ENCODE peak calls at places on chromosome 10, in eight cellular contexts. B, L, H, E, J, C, G and K are unnamed samples. For H3K4me1, the result is how much of the 10 kb centered on the place peaks cover.

GRCh38 chr10:117370205-117370604 is 5.0 kb downstream of the PDZD8 start:
- DNase-seq in B (peak), L (no peak), H (no peak), E (no peak), J (no peak), C (no peak), G (no peak), K (no peak)

GRCh38 chr10:101030492-101031127 is 319 bp downstream of the PDZD7 start:
- DNase-seq in B (no peak), L (no peak), H (no peak), E (no peak), J (no peak), C (no peak), G (peak), K (no peak)

GRCh38 chr10:36358736-36359135 is 716.6 kb upstream of the FZD8 start:
- DNase-seq in B (no peak), L (no peak), H (no peak), E (no peak), J (no peak), C (no peak), G (no peak), K (no peak)

GRCh38 chr10:110802090-110802489 is 69.6 kb upstream of the PDCD4 start:
- DNase-seq in B (no peak), L (no peak), H (no peak), E (no peak), J (no peak), C (no peak), G (no peak), K (no peak)

GRCh38 chr10:96244354-96244753 is 27.0 kb downstream of the BLNK start:
- DNase-seq in B (no peak), L (peak), H (no peak), E (no peak), J (no peak), C (no peak), G (no peak), K (no peak)

GRCh38 chr10:63005246-63005645 is 127.9 kb upstream of the NRBF2 start:
- DNase-seq in B (no peak), L (no peak), H (no peak), E (no peak), J (no peak), C (no peak), G (no peak), K (no peak)

GRCh38 chr10:22655312-22655973 is 58.9 kb downstream of the PIP4K2A start:
- DNase-seq in B (no peak), L (no peak), H (no peak), E (no peak), J (peak), C (peak), G (no peak), K (peak)

GRCh38 chr10:89773081-89773480 is 71.7 kb downstream of the KIF20B start:
- DNase-seq in B (no peak), L (no peak), H (no peak), E (no peak), J (no peak), C (no peak), G (no peak), K (no peak)

GRCh38 chr10:3702569-3702968 is 82.4 kb downstream of the KLF6 start:
- DNase-seq in B (no peak), L (no peak), H (no peak), E (no peak), J (no peak), C (no peak), G (no peak), K (no peak)

GRCh38 chr10:118020365-118020764 is 26.4 kb downstream of the RAB11FIP2 start:
- DNase-seq in B (no peak), L (no peak), H (no peak), E (no peak), J (no peak), C (no peak), G (peak), K (no peak)

GRCh38 chr10:92830478-92831389 is 17.6 kb upstream of the EXOC6 start:
- DNase-seq in B (no peak), L (peak), H (no peak), E (no peak), J (no peak), C (no peak), G (no peak), K (peak)

GRCh38 chr10:103040424-103040823 is 122.3 kb downstream of the CNNM2 start:
- DNase-seq in B (no peak), L (no peak), H (no peak), E (no peak), J (no peak), C (no peak), G (no peak), K (no peak)

GRCh38 chr10:43258032-43258921 is 8.6 kb downstream of the RASGEF1A start:
- DNase-seq in B (no peak), L (no peak), H (no peak), E (no peak), J (no peak), C (no peak), G (no peak), K (no peak)

DNA sequence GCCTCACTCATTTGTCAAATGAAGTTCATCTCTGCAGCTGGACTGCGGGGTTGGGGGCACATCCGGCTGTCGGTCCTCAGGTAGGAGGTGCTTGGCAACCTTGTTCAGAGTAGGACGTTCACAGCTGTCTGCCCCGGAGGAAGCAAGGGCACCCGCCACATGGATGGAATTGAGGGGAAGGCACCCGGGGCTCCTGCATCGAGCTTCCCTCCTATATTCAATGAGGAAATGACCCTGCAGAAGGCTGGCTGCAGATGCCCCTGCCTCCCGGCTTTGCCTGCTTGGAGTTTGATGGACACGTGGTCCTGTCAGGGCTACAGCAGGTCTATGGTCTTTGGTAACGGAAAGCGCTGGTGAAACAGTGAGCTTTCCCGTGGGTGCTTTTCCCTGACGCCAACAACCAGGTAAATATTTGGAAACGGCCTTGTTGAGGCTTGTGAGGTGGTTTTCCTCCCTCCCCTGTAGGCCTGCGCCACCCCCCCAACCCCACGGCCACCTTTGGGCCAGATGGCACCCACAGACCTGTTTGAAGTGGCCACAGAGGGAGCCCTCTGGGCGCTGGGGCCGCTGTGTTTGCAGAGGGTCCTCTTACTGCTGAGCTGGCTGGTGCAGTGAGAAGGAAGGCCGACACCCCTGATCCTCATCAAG is 32.9 kb downstream of the HTRA1 start:
- DNase-seq in B (no peak), L (no peak), H (no peak), E (peak), J (no peak), C (no peak), G (no peak), K (no peak)
- H3K4me1 ChIP-seq in B (under half), L (under half), H (under half), E (under half), J (under half), C (under half), G (under half), K (under half)

GRCh38 chr10:124074471-124075109 is 18.8 kb downstream of the CHST15 start:
- DNase-seq in B (no peak), L (peak), H (no peak), E (no peak), J (no peak), C (no peak), G (no peak), K (peak)

GRCh38 chr10:124077216-124077615 is 16.2 kb downstream of the CHST15 start:
- DNase-seq in B (no peak), L (no peak), H (no peak), E (no peak), J (no peak), C (no peak), G (no peak), K (no peak)

GRCh38 chr10:124073642-124074377 is 19.6 kb downstream of the CHST15 start:
- DNase-seq in B (no peak), L (peak), H (no peak), E (no peak), J (no peak), C (no peak), G (no peak), K (no peak)

GRCh38 chr10:124076334-124076733 is 17.1 kb downstream of the CHST15 start:
- DNase-seq in B (no peak), L (no peak), H (no peak), E (no peak), J (no peak), C (no peak), G (no peak), K (no peak)

DNA sequence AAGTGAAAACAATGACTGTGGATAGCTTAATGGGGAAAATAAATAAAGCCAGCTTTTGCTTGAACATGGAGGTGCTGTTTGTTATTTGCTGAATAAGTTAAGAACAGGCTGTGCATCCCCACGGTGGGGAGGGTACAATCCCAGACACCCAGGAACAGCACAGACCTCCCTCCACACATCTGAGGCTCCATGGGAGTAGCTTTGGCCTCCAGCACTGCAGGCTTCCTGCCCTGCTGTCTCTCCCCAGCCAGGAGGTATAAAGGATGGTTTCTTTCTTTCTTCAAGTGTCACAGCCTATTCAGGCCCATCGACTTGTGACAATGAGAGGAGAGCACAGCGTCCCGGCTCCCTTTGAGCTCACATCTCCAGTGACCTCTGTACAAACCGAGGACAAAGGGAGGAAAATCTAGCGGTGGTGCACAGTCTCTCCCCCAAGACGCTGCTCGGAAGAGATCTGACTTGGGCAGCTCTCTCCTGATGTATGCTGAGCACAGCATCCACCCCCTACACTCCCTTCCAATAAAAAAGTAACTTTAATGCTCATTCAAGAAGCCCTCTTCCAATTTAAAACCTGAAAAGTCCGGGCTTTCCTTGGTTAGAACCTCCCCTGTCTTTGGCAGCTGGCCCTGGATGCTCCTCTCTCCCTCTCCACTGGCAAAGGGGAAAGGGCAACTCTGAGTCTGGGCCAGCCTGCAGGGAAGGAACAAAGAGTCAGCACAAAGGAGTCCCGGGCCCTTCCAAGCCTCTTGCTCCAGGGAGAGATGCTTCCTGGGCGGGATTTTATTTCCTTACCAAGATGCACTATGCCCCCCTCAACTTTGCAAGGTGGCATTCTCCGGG is 18.1 kb downstream of the CHST15 start:
- DNase-seq in B (no peak), L (peak), H (no peak), E (no peak), J (no peak), C (no peak), G (no peak), K (no peak)
- H3K4me1 ChIP-seq in B (under half), L (half or more), H (under half), E (under half), J (under half), C (under half), G (under half), K (half or more)

GRCh38 chr10:24894309-24894708 is 58.1 kb downstream of the PRTFDC1 start:
- DNase-seq in B (no peak), L (no peak), H (no peak), E (no peak), J (no peak), C (no peak), G (peak), K (no peak)

GRCh38 chr10:24899571-24899970 is 52.8 kb downstream of the PRTFDC1 start:
- DNase-seq in B (no peak), L (no peak), H (no peak), E (no peak), J (no peak), C (no peak), G (no peak), K (no peak)

GRCh38 chr10:24898501-24898900 is 53.9 kb downstream of the PRTFDC1 start:
- DNase-seq in B (no peak), L (no peak), H (no peak), E (no peak), J (no peak), C (no peak), G (no peak), K (no peak)

GRCh38 chr10:24894728-24895127 is 57.7 kb downstream of the PRTFDC1 start:
- DNase-seq in B (no peak), L (no peak), H (no peak), E (no peak), J (no peak), C (peak), G (no peak), K (no peak)

DNA sequence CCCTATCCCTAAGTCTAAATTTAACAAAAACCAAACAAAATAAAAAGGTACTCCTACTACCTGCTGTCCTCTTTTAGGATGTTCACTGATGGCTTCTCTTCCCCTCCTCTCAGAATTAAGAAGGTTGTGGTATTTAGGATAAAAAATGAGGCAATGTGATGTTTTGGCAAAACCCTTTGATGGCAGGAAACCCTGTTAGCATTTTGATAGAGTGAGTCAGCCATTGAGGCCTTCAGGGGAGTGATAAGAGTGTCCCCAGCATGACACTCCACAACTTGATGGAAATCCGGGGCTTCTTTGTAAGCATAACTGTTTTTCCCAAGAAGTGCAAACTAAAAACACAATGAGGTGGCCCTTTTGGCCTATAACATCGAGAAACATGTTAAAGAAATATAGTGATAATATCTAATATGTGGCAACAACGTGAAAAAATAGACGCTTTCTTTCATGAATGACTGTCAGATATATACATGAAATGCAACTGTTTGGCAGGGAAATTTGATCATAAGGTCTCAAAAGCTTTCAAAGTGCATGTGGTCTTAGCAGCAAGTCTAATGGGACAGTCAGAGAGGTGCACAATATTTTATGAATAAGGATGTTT is 55.0 kb downstream of the PRTFDC1 start:
- DNase-seq in B (no peak), L (no peak), H (no peak), E (no peak), J (no peak), C (no peak), G (peak), K (no peak)
- H3K4me1 ChIP-seq in B (under half), L (under half), H (half or more), E (under half), J (under half), C (under half), G (under half), K (under half)

GRCh38 chr10:70090951-70091350 is 38.3 kb downstream of the MACROH2A2 start:
- DNase-seq in B (no peak), L (no peak), H (no peak), E (no peak), J (no peak), C (no peak), G (no peak), K (no peak)
- H3K4me1 ChIP-seq in B (under half), L (under half), H (under half), E (under half), J (under half), C (under half), G (under half), K (under half)